ENCODE peak calls at places on chromosomes 11 and 22, in ten cellular contexts. N is HCT116, K is lung, X is adrenal gland, E is transverse colon, H is upper lobe of right lung, P is heart right ventricle, F is MM.1S, B is heart left ventricle, A is thoracic aorta. C is an unnamed sample. For H3K36me3, the result is how much of the 10 kb centered on the place peaks cover.

GRCh38 chr11:93986716-93987115 is 34.4 kb upstream of the HEPHL1 start:
- DNase-seq in N (peak), K (no peak), X (no peak), E (no peak), H (peak), P (no peak), F (no peak), B (no peak), A (no peak), C (no peak)

GRCh38 chr11:131666617-131667016 is 296.2 kb downstream of the NTM start:
- DNase-seq in N (no peak), K (no peak), X (no peak), E (no peak), H (no peak), P (no peak), F (no peak), B (no peak), A (no peak), C (peak)

GRCh38 chr11:129852125-129852740 is 36.6 kb downstream of the TMEM45B start:
- DNase-seq in N (no peak), K (no peak), X (no peak), E (no peak), H (no peak), P (no peak), F (no peak), B (no peak), A (no peak), C (no peak)

GRCh38 chr11:16895306-16895705 is 118.9 kb downstream of the PLEKHA7 start:
- DNase-seq in N (no peak), K (no peak), X (no peak), E (no peak), H (no peak), P (no peak), F (no peak), B (no peak), A (no peak), C (no peak)

GRCh38 chr11:75078233-75078632 is 18.4 kb downstream of the OR2AT4 start:
- DNase-seq in N (peak), K (no peak), X (no peak), E (no peak), H (no peak), P (no peak), F (no peak), B (no peak), A (no peak), C (no peak)

GRCh38 chr22:31681625-31682345 is 19.8 kb upstream of the PISD start:
- DNase-seq in N (no peak), K (no peak), X (peak), E (no peak), H (no peak), P (no peak), F (no peak), B (no peak), A (no peak), C (peak)

GRCh38 chr11:133894956-133895549 is 49.7 kb upstream of the SPATA19 start:
- DNase-seq in N (no peak), K (no peak), X (no peak), E (no peak), H (no peak), P (no peak), F (no peak), B (no peak), A (no peak), C (no peak)

GRCh38 chr11:80155412-80156017 is 714.7 kb upstream of the TENM4 start:
- DNase-seq in N (no peak), K (no peak), X (no peak), E (no peak), H (no peak), P (no peak), F (peak), B (no peak), A (no peak), C (no peak)

GRCh38 chr11:106457727-106458126 is 380.3 kb downstream of the AASDHPPT start:
- DNase-seq in N (no peak), K (no peak), X (no peak), E (no peak), H (no peak), P (no peak), F (no peak), B (no peak), A (no peak), C (peak)

GRCh38 chr11:68677432-68677831 is 6.9 kb upstream of the GAL start:
- DNase-seq in N (peak), K (no peak), X (peak), E (no peak), H (peak), P (peak), F (no peak), B (no peak), A (no peak), C (peak)

DNA sequence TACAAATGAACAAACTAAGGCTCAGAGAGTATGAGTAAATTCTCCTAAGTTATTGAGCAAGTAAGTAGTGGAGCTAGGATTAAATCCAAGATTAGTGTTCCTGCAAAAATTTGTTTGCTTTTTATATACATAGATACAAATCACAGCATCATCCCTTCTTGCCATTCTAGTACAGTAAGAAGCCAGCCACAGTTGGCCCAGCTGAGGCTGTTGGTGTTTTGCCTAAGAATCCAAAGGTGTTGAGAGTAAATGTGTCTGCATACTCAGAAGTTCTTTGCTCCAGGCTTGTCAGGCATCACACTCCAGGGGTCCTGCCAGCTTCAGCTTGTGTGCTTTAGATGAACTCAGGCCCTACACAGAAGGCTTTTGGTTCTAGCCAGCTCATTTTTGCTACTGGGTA is 157.6 kb downstream of the KIF18A start:
- DNase-seq in N (no peak), K (no peak), X (no peak), E (no peak), H (no peak), P (no peak), F (no peak), B (no peak), A (no peak), C (no peak)
- H3K4me3 ChIP-seq in N (no peak), K (no peak), X (no peak), E (no peak), H (no peak), P (no peak), F (no peak), B (no peak), A (no peak), C (no peak)

GRCh38 chr11:46778416-46778815 is 59.4 kb downstream of the F2 start:
- DNase-seq in N (no peak), K (no peak), X (no peak), E (no peak), H (no peak), P (no peak), F (no peak), B (no peak), A (no peak), C (no peak)
- TF ChIP-seq CTCF in N (no peak), K (no peak), X (no peak), E (no peak), H (no peak), P (no peak), F (no peak), B (no peak), A (no peak), C (no peak)

GRCh38 chr11:66335531-66336233 is 552 bp downstream of the RIN1 start:
- DNase-seq in N (no peak), K (no peak), X (no peak), E (no peak), H (peak), P (no peak), F (no peak), B (no peak), A (no peak), C (no peak)
- H3K36me3 ChIP-seq in N (under half), K (half or more), X (under half), E (under half), H (under half), P (under half), F (under half), B (under half), A (under half), C (under half)

DNA sequence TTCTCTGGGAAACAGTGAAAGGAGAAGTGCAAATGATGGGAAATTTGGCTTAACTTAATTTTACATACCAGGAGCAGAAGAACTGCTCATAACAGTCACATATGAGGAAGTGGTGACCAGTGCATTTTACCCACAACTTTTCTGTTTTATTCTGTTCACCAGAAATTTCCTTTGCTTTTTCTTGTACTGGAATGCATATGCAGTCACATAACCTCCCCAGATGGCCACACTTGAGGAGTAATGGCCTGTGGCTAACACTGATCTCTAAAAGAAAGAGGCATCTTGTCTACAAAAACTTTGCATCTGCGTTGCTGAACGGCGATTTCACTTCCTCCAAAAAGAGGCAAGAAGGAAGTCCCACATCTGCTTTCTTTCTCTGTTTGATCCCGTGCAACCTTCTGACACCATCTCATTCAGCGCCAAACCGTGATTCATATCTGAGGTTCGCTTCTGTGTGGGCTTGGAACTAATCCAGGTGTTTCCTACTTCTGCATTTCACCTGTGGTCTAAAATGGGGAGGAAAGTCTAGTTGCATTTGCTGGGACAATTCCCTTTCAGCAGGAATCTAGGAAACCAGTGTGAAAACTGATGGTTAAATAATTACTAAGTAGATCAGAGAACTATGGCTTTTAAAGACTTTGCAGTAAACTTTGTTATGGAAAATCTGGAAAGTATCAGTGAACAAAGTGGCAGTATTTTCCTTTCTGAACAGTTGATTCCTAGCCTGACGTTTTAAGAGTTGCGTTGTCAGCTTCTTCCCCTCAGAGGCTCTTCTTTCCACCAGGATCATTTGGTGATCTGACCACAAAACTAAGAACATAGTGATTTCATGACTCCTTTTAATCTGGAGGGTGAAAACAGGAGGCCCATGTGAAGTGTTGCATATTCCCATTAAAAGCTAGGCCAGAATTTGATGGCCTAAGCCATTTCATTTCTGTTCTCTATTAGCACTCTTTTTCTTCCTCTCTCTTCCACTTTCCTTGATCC is 4.2 kb upstream of the MPEG1 start:
- DNase-seq in N (no peak), K (peak), X (peak), E (peak), H (no peak), P (peak), F (peak), B (no peak), A (no peak), C (no peak)
- H3K4me3 ChIP-seq in N (no peak), K (no peak), X (no peak), E (no peak), H (no peak), P (peak), F (no peak), B (no peak), A (no peak), C (no peak)